ENCODE peak calls at places on chromosomes 3 and 15, in five cellular contexts. Z is neuronal stem cell, T is H9, P is IMR-90, W is H1. H is an unnamed sample.

GRCh38 chr3:177642482-177643163 is 445.3 kb upstream of the TBL1XR1 start:
- DNase-seq in P (no peak), W (no peak), Z (no peak), T (no peak), H (no peak)

GRCh38 chr3:163045945-163046344 is 1549.3 kb downstream of the OTOL1 start:
- DNase-seq in P (no peak), W (no peak), Z (no peak), T (no peak), H (no peak)

GRCh38 chr3:172981407-172981983 is 159.5 kb downstream of the SPATA16 start:
- DNase-seq in P (no peak), Z (no peak), T (no peak), W (no peak), H (no peak)

GRCh38 chr3:132399054-132399929 is 18.0 kb upstream of the DNAJC13 start:
- DNase-seq in W (no peak), P (peak; percentile 68), T (peak; percentile 47), Z (peak; percentile 53), H (peak; percentile 69)

GRCh38 chr3:32262201-32262600 is 23.7 kb downstream of the CMTM8 start:
- DNase-seq in Z (no peak), T (no peak), W (no peak), P (no peak), H (no peak)

GRCh38 chr15:25091421-25092158 is 136.8 kb downstream of the SNRPN start:
- DNase-seq in T (peak; percentile 8), W (no peak), Z (no peak), P (no peak), H (no peak)

GRCh38 chr3:74861211-74861610 is 246.8 kb upstream of the CNTN3 start:
- DNase-seq in P (no peak), W (no peak), Z (no peak), T (no peak), H (no peak)

GRCh38 chr3:104879919-104880318 is 486.8 kb upstream of the ALCAM start:
- DNase-seq in Z (no peak), T (no peak), W (no peak), P (peak; percentile 79), H (no peak)

GRCh38 chr15:66878761-66879160 is 176.7 kb downstream of the SMAD6 start:
- DNase-seq in T (no peak), W (no peak), P (no peak), Z (no peak), H (no peak)

GRCh38 chr15:49430046-49430445 is 7.0 kb downstream of the FGF7 start:
- DNase-seq in W (no peak), T (no peak), Z (no peak), P (no peak), H (no peak)

GRCh38 chr3:188948658-188949400 is 222.9 kb upstream of the TPRG1 start:
- DNase-seq in Z (no peak), P (peak; percentile 96), T (no peak), W (no peak), H (peak; percentile 51)

GRCh38 chr15:47439146-47439869 is 278.0 kb upstream of the SEMA6D start:
- DNase-seq in Z (no peak), P (peak; percentile 65), W (no peak), T (no peak), H (no peak)

GRCh38 chr3:126113238-126113555 is 29.3 kb upstream of the SLC41A3 start:
- DNase-seq in Z (no peak), T (peak; percentile 20), P (no peak), W (no peak), H (no peak)

GRCh38 chr3:196662711-196663571 is 23.4 kb downstream of the NRROS start:
- DNase-seq in P (peak; percentile 41), T (no peak), W (no peak), Z (no peak), H (no peak)

GRCh38 chr3:48466386-48467109 is 20.0 kb downstream of the ATRIP start:
- DNase-seq in Z (no peak), W (no peak), P (no peak), T (peak; percentile 35), H (no peak)

GRCh38 chr15:50304856-50305255 is 39.3 kb upstream of the HDC start:
- DNase-seq in T (no peak), P (no peak), W (no peak), Z (no peak), H (no peak)

GRCh38 chr15:61051570-61052031 is 177.5 kb downstream of the RORA start:
- DNase-seq in T (peak; percentile 52), P (peak; percentile 78), W (peak; percentile 15), Z (peak; percentile 5), H (peak; percentile 71)

GRCh38 chr3:42539871-42540714 is 37.6 kb downstream of the VIPR1 start:
- DNase-seq in T (peak; percentile 92), Z (peak; percentile 53), W (peak; percentile 56), P (no peak), H (peak; percentile 84)

GRCh38 chr3:101513419-101513986 is 491 bp upstream of the SENP7 start:
- DNase-seq in P (no peak), T (no peak), Z (no peak), W (no peak), H (no peak)

GRCh38 chr3:35223636-35224035 is 415.7 kb upstream of the ARPP21 start:
- DNase-seq in Z (no peak), W (no peak), P (no peak), T (no peak), H (no peak)

DNA sequence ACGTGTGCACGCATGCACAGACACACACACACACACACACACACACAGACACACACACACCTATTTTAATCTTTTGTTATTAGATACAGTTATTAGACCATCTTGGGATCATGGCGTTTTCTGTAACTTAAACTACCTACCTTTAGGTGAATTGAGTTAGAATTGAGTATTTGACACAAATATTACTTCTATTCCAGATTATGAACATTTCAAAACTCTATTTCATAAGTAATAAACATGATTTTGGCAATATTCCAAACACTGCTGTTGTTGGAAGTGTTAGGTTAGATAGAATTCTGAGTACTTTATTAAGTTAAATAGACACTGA is 65.6 kb downstream of the GLCE start:
- DNase-seq in P (no peak), W (no peak), T (no peak), Z (no peak), H (no peak)
- H3K4me1 ChIP-seq in P (no peaks in the 10 kb centered on the region), W (peaks cover 8% of the 10 kb centered on the region), T (no peaks in the 10 kb centered on the region), Z (no peaks in the 10 kb centered on the region), H (peaks cover 3% of the 10 kb centered on the region)

DNA sequence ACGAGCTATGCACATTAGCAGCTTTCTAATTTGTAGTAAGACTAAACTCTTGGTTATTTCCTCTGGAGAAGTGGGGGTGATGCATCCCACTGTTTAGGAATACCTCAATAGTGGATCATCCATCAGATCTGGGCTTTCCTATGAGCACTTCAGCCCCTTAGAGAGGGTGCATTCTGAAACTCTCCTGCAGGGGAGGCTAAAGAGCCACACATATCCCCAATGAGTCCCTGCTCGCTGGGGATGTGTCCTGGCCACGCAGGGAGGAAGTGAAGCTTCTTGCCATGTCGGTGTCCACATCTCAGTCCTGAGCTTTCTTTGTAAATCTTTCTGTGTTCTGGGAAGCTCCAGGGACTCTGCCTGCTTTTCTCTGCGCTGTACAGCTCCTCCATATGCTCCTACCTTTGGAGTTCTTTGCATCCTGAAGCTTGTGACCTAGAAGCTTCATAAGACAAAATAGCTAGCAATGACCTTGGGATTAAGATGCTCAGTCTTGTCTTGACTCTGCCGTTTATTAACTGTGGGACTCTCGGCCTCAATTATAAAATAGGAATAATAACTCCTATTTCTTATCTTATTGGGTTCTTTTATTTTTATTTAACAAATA is 28.3 kb upstream of the MASP1 start:
- DNase-seq in W (peak; percentile 72), T (peak; percentile 85), P (peak; percentile 70), Z (peak; percentile 75), H (peak; percentile 92)
- H3K4me2 ChIP-seq in W (no peak overlapping the region), T (no peak overlapping the region), P (no peak overlapping the region), Z (no peak overlapping the region), H (no peak overlapping the region)

DNA sequence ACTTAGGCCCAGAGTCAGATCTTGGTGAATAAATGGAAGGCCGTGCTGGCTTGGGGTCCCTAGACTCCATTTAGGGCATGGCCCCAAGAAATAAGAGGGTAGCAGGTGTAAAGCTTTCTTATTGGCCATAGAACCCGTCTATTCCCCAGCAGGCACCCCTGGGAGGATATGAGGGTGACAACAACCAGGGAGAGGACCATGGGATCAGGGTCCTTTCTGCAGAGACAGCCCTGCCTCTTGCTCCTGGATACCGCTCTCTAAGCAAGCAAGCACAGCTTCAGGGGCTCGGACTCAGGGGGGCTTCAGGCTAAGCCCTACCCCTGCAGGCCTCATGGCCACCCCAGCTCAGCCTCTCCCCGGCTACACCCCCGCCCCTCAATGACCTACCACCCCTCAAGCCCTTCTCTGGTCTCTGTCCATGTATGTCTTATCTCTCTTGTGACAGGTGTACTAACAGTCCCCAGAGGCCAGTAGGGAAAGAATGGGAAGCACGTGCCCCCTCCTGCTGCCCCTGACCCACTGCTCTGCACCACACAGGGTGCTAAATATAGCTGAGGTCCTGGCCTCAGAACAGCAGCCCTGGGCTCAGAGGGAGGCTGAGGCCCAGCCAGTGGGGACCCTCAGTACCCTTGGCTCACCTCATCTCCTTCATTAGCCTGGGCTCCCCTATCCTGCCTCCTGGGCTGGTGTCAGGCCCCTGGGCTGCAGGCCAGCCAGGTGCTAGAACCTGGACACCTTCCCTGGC is 1.9 kb downstream of the XIRP1 start:
- DNase-seq in Z (no peak), W (no peak), T (peak; percentile 19), P (no peak), H (no peak)
- H2BK120ac ChIP-seq in Z (no peak overlapping the region), W (no peak overlapping the region), T (no peak overlapping the region), P (no peak overlapping the region), H (no peak overlapping the region)

DNA sequence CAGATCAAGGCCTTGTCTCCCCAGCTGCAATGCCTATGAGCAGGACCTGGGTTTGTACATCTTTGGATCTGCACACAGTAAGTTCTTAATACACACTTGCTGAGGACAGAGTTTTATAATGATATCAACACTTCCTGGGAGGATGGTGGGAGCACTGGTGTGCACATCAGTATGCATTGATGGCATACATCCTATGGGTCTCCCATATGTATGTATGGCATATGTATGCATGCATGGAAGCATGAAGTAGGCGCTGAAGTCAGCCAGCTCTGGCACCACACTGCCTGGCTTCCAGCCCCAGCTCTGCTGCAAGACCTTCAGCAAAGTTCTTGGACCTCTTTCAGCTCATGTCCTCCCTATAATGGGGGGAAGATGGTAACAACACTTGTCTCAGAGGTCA is 68.2 kb downstream of the MYLK start:
- DNase-seq in W (no peak), Z (no peak), T (no peak), P (no peak), H (no peak)
- H3K4me1 ChIP-seq in W (no peaks in the 10 kb centered on the region), Z (peaks cover 6% of the 10 kb centered on the region), T (no peaks in the 10 kb centered on the region), P (peaks cover 37% of the 10 kb centered on the region), H (peaks cover 3% of the 10 kb centered on the region)

DNA sequence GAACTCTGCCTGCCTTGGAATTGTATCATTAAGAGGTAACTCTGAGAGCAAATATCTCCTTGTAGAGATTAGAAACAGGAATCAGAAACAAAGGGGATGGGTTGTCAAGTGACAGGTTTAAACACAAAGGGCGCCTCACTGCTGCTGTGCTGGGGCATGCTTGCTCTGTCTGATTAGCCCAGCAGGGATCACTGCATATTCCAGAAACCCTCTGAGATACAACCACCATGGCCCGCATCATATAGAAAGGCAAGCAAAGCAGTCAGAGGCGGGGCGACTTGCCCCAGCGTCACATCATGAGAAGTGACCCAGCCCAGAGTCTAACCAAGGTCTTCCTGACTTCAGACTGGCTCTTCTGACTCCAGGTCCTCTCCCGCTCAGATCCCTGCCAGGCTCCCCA is 230.7 kb downstream of the FEZF2 start:
- DNase-seq in W (no peak), P (no peak), Z (no peak), T (no peak), H (peak; percentile 74)
- H3K4me2 ChIP-seq in W (no peak overlapping the region), P (no peak overlapping the region), Z (no peak overlapping the region), T (no peak overlapping the region), H (no peak overlapping the region)

DNA sequence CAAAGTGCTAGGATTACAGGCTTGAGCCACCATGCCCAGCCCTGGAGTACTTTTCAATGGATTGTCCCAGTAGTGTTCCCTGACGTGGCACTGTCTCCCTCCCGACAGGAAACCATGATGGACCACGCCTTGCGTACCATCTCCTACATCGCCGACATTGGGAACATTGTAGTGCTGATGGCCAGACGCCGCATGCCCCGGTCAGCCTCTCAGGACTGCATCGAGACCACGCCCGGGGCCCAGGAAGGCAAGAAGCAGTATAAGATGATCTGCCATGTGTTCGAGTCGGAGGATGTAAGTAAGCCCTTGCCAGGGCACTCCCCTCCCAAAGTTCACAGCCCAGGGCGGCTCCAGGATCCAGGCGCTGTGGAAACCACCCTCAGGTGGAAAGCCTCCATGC is 168.1 kb downstream of the NSMCE3 start:
- DNase-seq in Z (no peak), W (no peak), T (no peak), P (no peak), H (no peak)
- H2BK120ac ChIP-seq in Z (no peak overlapping the region), W (no peak overlapping the region), T (no peak overlapping the region), P (no peak overlapping the region), H (no peak overlapping the region)

H was measured in mesendoderm.